ENCODE peak calls at places on chromosomes 2 and 18, in nine cellular contexts. K is tibial artery, B is uterus, X is ovary, M is neural progenitor cell, T is spleen, L is RWPE2, G is cardiac muscle cell, P is endothelial cell of umbilical vein. R is an unnamed sample.

GRCh38 chr2:111029135-111029927 is 91.4 kb upstream of the BCL2L11 start:
- DNase-seq in K (no peak), B (no peak), X (no peak), M (no peak), T (no peak), L (no peak), G (no peak), P (no peak), R (peak; percentile 9)

GRCh38 chr2:112109278-112109677 is 28.9 kb upstream of the FBLN7 start:
- DNase-seq in K (no peak), B (no peak), X (no peak), M (no peak), T (no peak), L (no peak), G (no peak), P (no peak), R (no peak)

GRCh38 chr2:12684471-12684936 is 32.2 kb upstream of the TRIB2 start:
- DNase-seq in K (no peak), B (peak; percentile 49), X (peak; percentile 44), M (no peak), T (no peak), L (no peak), G (peak; percentile 84), P (peak; percentile 27), R (no peak)

GRCh38 chr2:110659248-110659647 is 18.6 kb downstream of the BUB1 start:
- DNase-seq in K (no peak), B (no peak), X (no peak), M (no peak), T (no peak), L (no peak), G (no peak), P (no peak), R (no peak)

GRCh38 chr2:199339826-199340605 is 117.7 kb downstream of the SATB2 start:
- DNase-seq in K (no peak), B (no peak), X (no peak), M (no peak), T (no peak), L (no peak), G (no peak), P (no peak), R (no peak)

GRCh38 chr2:73290049-73290839 is 3.1 kb downstream of the EGR4 start:
- DNase-seq in K (no peak), B (no peak), X (no peak), M (peak; percentile 72), T (no peak), L (no peak), G (peak; percentile 56), P (peak; percentile 40), R (no peak)

GRCh38 chr2:71778514-71779305 is 325.3 kb downstream of the DYSF start:
- DNase-seq in K (no peak), B (no peak), X (no peak), M (no peak), T (peak; percentile 39), L (no peak), G (no peak), P (no peak), R (peak; percentile 43)

GRCh38 chr2:166148811-166149400 is 21.1 kb upstream of the SCN1A start:
- DNase-seq in K (peak; percentile 21), B (no peak), X (no peak), M (no peak), T (no peak), L (no peak), G (no peak), P (no peak), R (no peak)

GRCh38 chr2:181051861-181052522 is 71.6 kb downstream of the UBE2E3 start:
- DNase-seq in K (no peak), B (no peak), X (no peak), M (no peak), T (no peak), L (no peak), G (no peak), P (no peak), R (no peak)

GRCh38 chr18:28114472-28114871 is 62.5 kb downstream of the CDH2 start:
- DNase-seq in K (no peak), B (no peak), X (no peak), M (no peak), T (no peak), L (no peak), G (peak; percentile 54), P (peak; percentile 47), R (no peak)

GRCh38 chr2:100733344-100734187 is 86.4 kb upstream of the NPAS2 start:
- DNase-seq in K (peak; percentile 51), B (peak; percentile 68), X (no peak), M (peak; percentile 59), T (no peak), L (no peak), G (peak; percentile 97), P (peak; percentile 30), R (peak; percentile 76)

GRCh38 chr2:34570266-34570872 is 971.3 kb upstream of the FAM98A start:
- DNase-seq in K (no peak), B (no peak), X (no peak), M (peak; percentile 40), T (no peak), L (no peak), G (no peak), P (no peak), R (no peak)

GRCh38 chr2:180990794-180991193 is 10.4 kb downstream of the UBE2E3 start:
- DNase-seq in K (no peak), B (no peak), X (no peak), M (no peak), T (no peak), L (no peak), G (no peak), P (no peak), R (no peak)

DNA sequence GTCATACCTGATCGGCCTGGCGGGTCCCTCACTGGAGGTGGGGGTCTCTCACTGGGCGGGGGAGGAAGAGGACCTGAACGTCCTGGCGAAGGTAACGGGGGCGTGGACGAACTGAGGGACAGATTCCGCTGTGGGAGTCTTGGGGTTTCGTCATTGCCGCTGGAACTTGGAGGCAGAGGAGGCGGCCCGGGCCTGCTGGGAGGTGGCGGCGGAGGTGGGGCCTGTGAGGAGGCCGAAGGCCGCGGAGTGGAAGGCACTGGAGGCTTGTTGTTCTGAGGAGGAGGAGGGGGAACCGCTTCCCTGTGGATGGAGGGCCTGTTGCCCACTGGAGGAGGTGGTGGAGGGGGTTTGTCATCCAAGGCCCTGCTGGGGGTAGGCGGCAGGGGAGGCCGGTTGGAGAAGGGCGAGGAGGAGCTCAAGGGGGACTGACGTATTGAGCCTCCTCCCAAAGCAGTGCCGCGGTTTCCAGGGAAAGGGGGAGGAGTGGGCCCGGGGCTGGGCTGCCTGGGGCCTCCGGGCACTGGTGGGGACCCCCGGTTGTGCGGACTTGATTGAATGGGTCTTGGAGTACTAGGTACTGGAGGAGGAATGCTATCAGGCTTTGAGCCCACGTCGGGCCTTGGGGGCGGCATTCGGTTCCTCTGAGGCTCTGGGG is 25.8 kb downstream of the WIPF1 start:
- DNase-seq in K (no peak), B (no peak), X (no peak), M (no peak), T (no peak), L (no peak), G (no peak), P (no peak), R (no peak)
- H3K36me3 ChIP-seq in K (peaks cover 64% of the 10 kb centered on the region), B (no peaks in the 10 kb centered on the region), X (no peaks in the 10 kb centered on the region), M (no peaks in the 10 kb centered on the region), T (peaks cover 5% of the 10 kb centered on the region), L (peaks cover 8% of the 10 kb centered on the region), G (peaks cover 5% of the 10 kb centered on the region), P (peaks cover 9% of the 10 kb centered on the region), R (peaks cover 40% of the 10 kb centered on the region)

DNA sequence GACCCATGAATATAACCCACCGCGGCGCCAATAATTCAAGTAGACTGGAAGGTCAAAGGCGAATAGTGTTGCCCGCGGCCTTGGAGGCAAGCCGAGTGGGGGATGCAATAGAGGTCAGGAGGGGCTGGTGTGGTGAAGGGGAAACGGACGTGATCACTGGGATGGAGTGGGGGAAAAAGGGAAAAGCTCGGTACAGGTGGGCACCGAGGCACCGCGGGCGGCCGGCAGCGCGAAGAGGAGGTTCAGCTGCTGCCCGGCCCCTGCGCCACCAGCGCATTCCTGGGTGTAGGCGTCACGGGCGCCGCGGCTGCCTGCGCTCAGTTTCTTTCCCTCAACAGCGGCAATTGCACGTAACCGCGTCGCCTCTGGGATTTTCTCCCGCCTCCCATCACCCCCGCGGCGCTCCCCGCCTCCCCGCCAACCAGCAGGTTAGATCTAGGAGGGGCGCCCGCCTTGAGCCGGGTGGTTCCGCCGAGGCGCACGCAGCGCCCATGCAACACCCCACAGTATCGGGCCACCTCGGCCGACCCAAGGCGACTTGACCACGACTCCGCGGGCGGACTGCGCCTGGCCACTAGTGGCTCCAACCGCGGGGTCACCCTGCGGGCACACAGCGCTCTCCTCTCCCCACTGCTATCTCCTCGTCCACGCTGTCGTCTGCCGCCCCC is 1.5 kb downstream of the RND3 start:
- DNase-seq in K (peak; percentile 77), B (peak; percentile 65), X (peak; percentile 64), M (peak; percentile 70), T (peak; percentile 74), L (peak; percentile 83), G (peak; percentile 89), P (peak; percentile 60), R (peak; percentile 86)
- TF ChIP-seq CTCF in K (no peak), B (no peak), X (no peak), M (no peak), T (no peak), L (no peak), G (no peak), P (no peak), R (peak; percentile 37)

GRCh38 chr2:163737169-163737439 is 1.3 kb upstream of the FIGN start:
- DNase-seq in K (no peak), B (no peak), X (no peak), M (no peak), T (no peak), L (no peak), G (no peak), P (no peak), R (no peak)
- H3K4me3 ChIP-seq in K (peak overlapping the region; percentile 78), B (peak overlapping the region; percentile 78), X (peak overlapping the region; percentile 62), M (peak overlapping the region; percentile 92), T (no peak overlapping the region), L (no peak overlapping the region), G (peak overlapping the region; percentile 98), P (peak overlapping the region; percentile 66), R (peak overlapping the region; percentile 66)

GRCh38 chr2:206150168-206150567 is 9.1 kb downstream of the NDUFS1 start:
- DNase-seq in K (no peak), B (no peak), X (no peak), M (no peak), T (no peak), L (no peak), G (no peak), P (no peak), R (no peak)
- H3K36me3 ChIP-seq in K (peaks cover 62% of the 10 kb centered on the region), B (no peaks in the 10 kb centered on the region), X (no peaks in the 10 kb centered on the region), M (peaks cover 38% of the 10 kb centered on the region), T (peaks cover 7% of the 10 kb centered on the region), L (peaks cover 68% of the 10 kb centered on the region), G (peaks cover 61% of the 10 kb centered on the region), P (peaks cover 14% of the 10 kb centered on the region), R (peaks cover 57% of the 10 kb centered on the region)